ENCODE peak calls at places on chromosomes 4 and X, in nine cellular contexts. One of them, this sample, is unnamed.

GRCh38 chrX:153582896-153583295 is 16.0 kb downstream of the CCNQ start:
- DNase-seq in foreskin fibroblast: no peak
- DNase-seq in fibroblast of mammary gland: no peak
- DNase-seq in GM12865: peak
- DNase-seq in neural progenitor cell: peak
- DNase-seq in right lobe of liver: no peak
- DNase-seq in neuronal stem cell: no peak
- DNase-seq in cardiac fibroblast: peak
- DNase-seq in IMR-90: peak
- DNase-seq in this sample: peak

GRCh38 chr4:180617203-180617602 is 1626.0 kb upstream of the TENM3 start:
- DNase-seq in neural progenitor cell: no peak
- DNase-seq in cardiac fibroblast: no peak
- DNase-seq in GM12865: no peak
- DNase-seq in IMR-90: peak
- DNase-seq in right lobe of liver: no peak
- DNase-seq in neuronal stem cell: no peak
- DNase-seq in foreskin fibroblast: no peak
- DNase-seq in fibroblast of mammary gland: peak
- DNase-seq in this sample: no peak

GRCh38 chrX:9510366-9510765 is 45.5 kb downstream of the TBL1X start:
- DNase-seq in cardiac fibroblast: no peak
- DNase-seq in neural progenitor cell: no peak
- DNase-seq in GM12865: no peak
- DNase-seq in foreskin fibroblast: no peak
- DNase-seq in neuronal stem cell: no peak
- DNase-seq in right lobe of liver: no peak
- DNase-seq in IMR-90: no peak
- DNase-seq in fibroblast of mammary gland: no peak
- DNase-seq in this sample: no peak

GRCh38 chrX:41241962-41242361 is 92.0 kb upstream of the DDX3X start:
- DNase-seq in right lobe of liver: no peak
- DNase-seq in foreskin fibroblast: no peak
- DNase-seq in cardiac fibroblast: no peak
- DNase-seq in fibroblast of mammary gland: no peak
- DNase-seq in GM12865: no peak
- DNase-seq in neuronal stem cell: no peak
- DNase-seq in neural progenitor cell: no peak
- DNase-seq in IMR-90: no peak
- DNase-seq in this sample: no peak

GRCh38 chr4:119025440-119025839 is 110.2 kb upstream of the MYOZ2 start:
- DNase-seq in fibroblast of mammary gland: peak
- DNase-seq in cardiac fibroblast: peak
- DNase-seq in GM12865: no peak
- DNase-seq in IMR-90: peak
- DNase-seq in foreskin fibroblast: peak
- DNase-seq in neuronal stem cell: no peak
- DNase-seq in right lobe of liver: no peak
- DNase-seq in neural progenitor cell: no peak
- DNase-seq in this sample: no peak

GRCh38 chr4:30903493-30903892 is 183.3 kb downstream of the PCDH7 start:
- DNase-seq in neuronal stem cell: no peak
- DNase-seq in IMR-90: peak
- DNase-seq in neural progenitor cell: no peak
- DNase-seq in GM12865: no peak
- DNase-seq in cardiac fibroblast: peak
- DNase-seq in right lobe of liver: no peak
- DNase-seq in foreskin fibroblast: peak
- DNase-seq in fibroblast of mammary gland: peak
- DNase-seq in this sample: no peak

GRCh38 chr4:71550220-71551190 is 211.7 kb downstream of the SLC4A4 start:
- DNase-seq in fibroblast of mammary gland: peak
- DNase-seq in right lobe of liver: no peak
- DNase-seq in cardiac fibroblast: peak
- DNase-seq in GM12865: no peak
- DNase-seq in neuronal stem cell: no peak
- DNase-seq in IMR-90: peak
- DNase-seq in foreskin fibroblast: peak
- DNase-seq in neural progenitor cell: peak
- DNase-seq in this sample: no peak

GRCh38 chrX:2708016-2708415 is 16.9 kb downstream of the CD99 start:
- DNase-seq in foreskin fibroblast: peak
- DNase-seq in right lobe of liver: no peak
- DNase-seq in fibroblast of mammary gland: peak
- DNase-seq in neuronal stem cell: no peak
- DNase-seq in cardiac fibroblast: no peak
- DNase-seq in neural progenitor cell: no peak
- DNase-seq in IMR-90: no peak
- DNase-seq in GM12865: no peak
- DNase-seq in this sample: no peak

GRCh38 chr4:185201983-185202962 is 1.5 kb downstream of the CFAP97 start:
- DNase-seq in fibroblast of mammary gland: peak
- DNase-seq in neuronal stem cell: no peak
- DNase-seq in IMR-90: peak
- DNase-seq in GM12865: peak
- DNase-seq in neural progenitor cell: peak
- DNase-seq in right lobe of liver: no peak
- DNase-seq in cardiac fibroblast: peak
- DNase-seq in foreskin fibroblast: peak
- DNase-seq in this sample: peak

GRCh38 chr4:75653845-75654503 is 19.2 kb downstream of the G3BP2 start:
- DNase-seq in foreskin fibroblast: no peak
- DNase-seq in neuronal stem cell: no peak
- DNase-seq in right lobe of liver: no peak
- DNase-seq in neural progenitor cell: peak
- DNase-seq in fibroblast of mammary gland: peak
- DNase-seq in GM12865: no peak
- DNase-seq in IMR-90: peak
- DNase-seq in cardiac fibroblast: peak
- DNase-seq in this sample: no peak

GRCh38 chrX:74009041-74009440 is 294.9 kb upstream of the ZCCHC13 start:
- DNase-seq in fibroblast of mammary gland: peak
- DNase-seq in neuronal stem cell: no peak
- DNase-seq in right lobe of liver: no peak
- DNase-seq in foreskin fibroblast: peak
- DNase-seq in neural progenitor cell: no peak
- DNase-seq in cardiac fibroblast: peak
- DNase-seq in GM12865: no peak
- DNase-seq in IMR-90: peak
- DNase-seq in this sample: no peak

GRCh38 chrX:152072236-152072635 is 66.1 kb downstream of the MAGEA10 start:
- DNase-seq in fibroblast of mammary gland: peak
- DNase-seq in foreskin fibroblast: peak
- DNase-seq in IMR-90: peak
- DNase-seq in neuronal stem cell: no peak
- DNase-seq in right lobe of liver: no peak
- DNase-seq in cardiac fibroblast: peak
- DNase-seq in neural progenitor cell: no peak
- DNase-seq in GM12865: no peak
- DNase-seq in this sample: no peak

GRCh38 chrX:155612312-155613224 is at the start of gene TMLHE:
- DNase-seq in fibroblast of mammary gland: peak
- DNase-seq in neural progenitor cell: peak
- DNase-seq in cardiac fibroblast: peak
- DNase-seq in right lobe of liver: peak
- DNase-seq in foreskin fibroblast: peak
- DNase-seq in neuronal stem cell: peak
- DNase-seq in GM12865: peak
- DNase-seq in IMR-90: peak
- DNase-seq in this sample: peak

GRCh38 chr4:61762722-61763627 is 562.8 kb downstream of the ADGRL3 start:
- DNase-seq in fibroblast of mammary gland: no peak
- DNase-seq in neuronal stem cell: no peak
- DNase-seq in neural progenitor cell: no peak
- DNase-seq in IMR-90: no peak
- DNase-seq in cardiac fibroblast: no peak
- DNase-seq in foreskin fibroblast: no peak
- DNase-seq in right lobe of liver: no peak
- DNase-seq in GM12865: no peak
- DNase-seq in this sample: no peak

DNA sequence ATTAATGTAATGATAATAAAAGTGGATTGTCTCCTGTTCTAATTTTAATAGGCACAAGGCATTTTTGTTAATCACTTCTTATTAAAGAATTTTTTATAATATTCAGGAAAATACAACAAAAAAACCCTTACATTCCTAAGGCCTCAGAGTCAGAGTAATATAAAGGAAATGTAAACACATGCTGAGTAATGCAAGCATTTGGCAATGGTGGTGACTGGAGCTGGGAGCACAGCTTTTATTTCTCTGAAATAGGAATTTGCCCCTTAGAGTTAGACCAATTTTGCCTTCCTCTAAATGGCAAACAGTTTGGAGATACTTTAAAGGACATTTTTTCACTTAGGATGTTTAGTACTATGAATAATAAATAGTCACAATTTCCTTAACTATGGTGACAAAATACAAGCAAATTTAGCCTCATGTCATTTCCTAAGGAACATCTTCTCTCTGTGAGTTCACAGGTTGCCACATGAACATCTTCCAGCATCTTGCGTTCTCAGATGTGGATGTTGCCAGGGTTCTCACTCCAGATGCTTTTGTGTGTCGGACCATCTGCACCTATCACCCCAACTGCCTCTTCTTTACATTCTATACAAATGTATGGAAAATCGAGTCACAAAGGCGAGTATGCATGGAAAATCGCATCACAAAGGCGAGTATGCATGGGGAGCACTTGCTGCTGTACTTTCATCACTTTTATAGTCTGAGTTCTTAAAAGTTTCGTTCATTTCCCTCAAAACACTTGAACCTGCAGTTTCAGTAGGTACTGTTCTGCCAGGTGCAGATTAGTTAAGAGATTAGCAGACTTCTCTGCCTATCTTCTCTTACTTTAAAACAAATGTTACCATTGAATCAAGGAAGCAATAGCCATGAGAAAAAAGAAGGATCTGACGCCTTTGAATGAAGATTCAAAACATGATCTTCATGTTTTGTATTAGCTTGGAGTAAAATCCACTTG is 15.9 kb upstream of the F11 start:
- DNase-seq in foreskin fibroblast: peak
- DNase-seq in GM12865: no peak
- DNase-seq in neuronal stem cell: no peak
- DNase-seq in fibroblast of mammary gland: peak
- DNase-seq in IMR-90: peak
- DNase-seq in right lobe of liver: no peak
- DNase-seq in neural progenitor cell: no peak
- DNase-seq in cardiac fibroblast: no peak
- DNase-seq in this sample: no peak
- H3K4me3 ChIP-seq in foreskin fibroblast: no peak
- H3K4me3 ChIP-seq in GM12865: no peak
- H3K4me3 ChIP-seq in neuronal stem cell: no peak
- H3K4me3 ChIP-seq in fibroblast of mammary gland: no peak
- H3K4me3 ChIP-seq in IMR-90: no peak
- H3K4me3 ChIP-seq in right lobe of liver: no peak
- H3K4me3 ChIP-seq in neural progenitor cell: no peak
- H3K4me3 ChIP-seq in cardiac fibroblast: no peak
- H3K4me3 ChIP-seq in this sample: no peak

GRCh38 chr4:148173397-148174017 is 268.7 kb downstream of the NR3C2 start:
- DNase-seq in fibroblast of mammary gland: peak
- DNase-seq in cardiac fibroblast: peak
- DNase-seq in GM12865: no peak
- DNase-seq in foreskin fibroblast: peak
- DNase-seq in right lobe of liver: no peak
- DNase-seq in neuronal stem cell: no peak
- DNase-seq in IMR-90: peak
- DNase-seq in neural progenitor cell: no peak
- DNase-seq in this sample: no peak

GRCh38 chr4:148166132-148166531 is 276.1 kb downstream of the NR3C2 start:
- DNase-seq in neural progenitor cell: no peak
- DNase-seq in cardiac fibroblast: peak
- DNase-seq in GM12865: no peak
- DNase-seq in fibroblast of mammary gland: peak
- DNase-seq in right lobe of liver: no peak
- DNase-seq in IMR-90: no peak
- DNase-seq in foreskin fibroblast: peak
- DNase-seq in neuronal stem cell: no peak
- DNase-seq in this sample: no peak

GRCh38 chr4:148171596-148171995 is 270.6 kb downstream of the NR3C2 start:
- DNase-seq in fibroblast of mammary gland: no peak
- DNase-seq in foreskin fibroblast: no peak
- DNase-seq in neuronal stem cell: no peak
- DNase-seq in neural progenitor cell: peak
- DNase-seq in right lobe of liver: no peak
- DNase-seq in cardiac fibroblast: no peak
- DNase-seq in IMR-90: no peak
- DNase-seq in GM12865: no peak
- DNase-seq in this sample: no peak

GRCh38 chr4:148170408-148171385 is 271.5 kb downstream of the NR3C2 start:
- DNase-seq in neuronal stem cell: no peak
- DNase-seq in GM12865: no peak
- DNase-seq in foreskin fibroblast: no peak
- DNase-seq in IMR-90: no peak
- DNase-seq in neural progenitor cell: no peak
- DNase-seq in right lobe of liver: no peak
- DNase-seq in cardiac fibroblast: no peak
- DNase-seq in fibroblast of mammary gland: no peak
- DNase-seq in this sample: no peak
- H3K4me3 ChIP-seq in neuronal stem cell: no peak
- H3K4me3 ChIP-seq in GM12865: no peak
- H3K4me3 ChIP-seq in foreskin fibroblast: no peak
- H3K4me3 ChIP-seq in IMR-90: no peak
- H3K4me3 ChIP-seq in neural progenitor cell: no peak
- H3K4me3 ChIP-seq in right lobe of liver: no peak
- H3K4me3 ChIP-seq in cardiac fibroblast: no peak
- H3K4me3 ChIP-seq in fibroblast of mammary gland: no peak
- H3K4me3 ChIP-seq in this sample: no peak

DNA sequence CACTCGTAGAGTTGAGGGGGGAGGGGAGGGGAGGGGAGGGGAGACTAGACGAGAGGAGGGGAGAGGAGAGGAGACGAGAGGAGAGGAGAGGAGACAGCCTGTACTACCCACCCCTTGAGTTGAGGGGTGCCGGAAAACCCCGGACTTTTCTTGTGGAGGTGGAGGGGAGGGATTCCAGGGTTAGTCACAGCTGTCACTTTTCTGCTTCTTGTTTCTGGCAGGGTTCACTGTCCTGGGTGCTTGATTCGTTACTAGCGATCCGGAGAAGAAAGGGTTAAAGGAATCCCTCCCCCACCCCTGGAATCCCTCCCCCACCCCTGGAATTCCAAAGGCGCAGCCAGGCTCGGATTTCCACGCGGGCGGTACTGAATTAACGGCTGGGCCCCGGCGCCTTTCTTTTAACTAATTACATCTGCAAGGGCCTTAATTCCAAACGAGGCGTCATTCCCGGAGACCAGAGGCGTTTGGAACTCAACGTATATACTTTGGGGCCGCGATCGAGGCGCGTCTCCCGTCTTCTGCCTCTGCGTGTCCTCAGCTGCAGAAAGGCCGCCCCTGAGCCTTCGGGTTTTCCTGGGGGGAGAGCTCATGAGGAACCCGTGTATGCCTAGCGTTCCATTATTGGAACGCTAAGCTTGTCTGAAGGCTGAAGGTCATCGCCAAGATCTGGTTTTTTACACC is 20.1 kb upstream of the CSF2RA start:
- DNase-seq in neuronal stem cell: peak
- DNase-seq in GM12865: peak
- DNase-seq in fibroblast of mammary gland: no peak
- DNase-seq in IMR-90: no peak
- DNase-seq in neural progenitor cell: peak
- DNase-seq in foreskin fibroblast: peak
- DNase-seq in cardiac fibroblast: no peak
- DNase-seq in right lobe of liver: no peak
- DNase-seq in this sample: no peak
- H3K4me3 ChIP-seq in neuronal stem cell: no peak
- H3K4me3 ChIP-seq in GM12865: no peak
- H3K4me3 ChIP-seq in fibroblast of mammary gland: no peak
- H3K4me3 ChIP-seq in IMR-90: no peak
- H3K4me3 ChIP-seq in neural progenitor cell: peak
- H3K4me3 ChIP-seq in foreskin fibroblast: no peak
- H3K4me3 ChIP-seq in cardiac fibroblast: no peak
- H3K4me3 ChIP-seq in right lobe of liver: no peak
- H3K4me3 ChIP-seq in this sample: peak

GRCh38 chr4:154485127-154485773 is 6.3 kb downstream of the DCHS2 start:
- DNase-seq in foreskin fibroblast: no peak
- DNase-seq in neuronal stem cell: no peak
- DNase-seq in fibroblast of mammary gland: no peak
- DNase-seq in GM12865: peak
- DNase-seq in neural progenitor cell: no peak
- DNase-seq in cardiac fibroblast: no peak
- DNase-seq in IMR-90: no peak
- DNase-seq in right lobe of liver: no peak
- DNase-seq in this sample: no peak
- H3K4me3 ChIP-seq in foreskin fibroblast: no peak
- H3K4me3 ChIP-seq in neuronal stem cell: no peak
- H3K4me3 ChIP-seq in fibroblast of mammary gland: no peak
- H3K4me3 ChIP-seq in GM12865: no peak
- H3K4me3 ChIP-seq in neural progenitor cell: no peak
- H3K4me3 ChIP-seq in cardiac fibroblast: no peak
- H3K4me3 ChIP-seq in IMR-90: no peak
- H3K4me3 ChIP-seq in right lobe of liver: no peak
- H3K4me3 ChIP-seq in this sample: no peak